ENCODE peak calls at places on chromosomes 2 and 18, in six cellular contexts. One of them, this sample, is unnamed.
A peak's percentile ranks its signal among the peaks of the same experiment; 100 is the strongest.

GRCh38 chr2:64992990-64993389 is 3.8 kb downstream of the SLC1A4 start:
- DNase-seq in heart left ventricle: no peak
- DNase-seq in pancreas: peak; percentile 51
- DNase-seq in nephron progenitor cell: no peak
- DNase-seq in GM06990: no peak
- DNase-seq in cardiac fibroblast: no peak
- DNase-seq in this sample: no peak

GRCh38 chr2:127637725-127638252 is 8.2 kb upstream of the GPR17 start:
- DNase-seq in heart left ventricle: peak; percentile 69
- DNase-seq in pancreas: no peak
- DNase-seq in nephron progenitor cell: no peak
- DNase-seq in GM06990: no peak
- DNase-seq in cardiac fibroblast: peak; percentile 91
- DNase-seq in this sample: peak; percentile 65

GRCh38 chr2:180572346-180572745 is 408.1 kb upstream of the UBE2E3 start:
- DNase-seq in heart left ventricle: no peak
- DNase-seq in pancreas: no peak
- DNase-seq in nephron progenitor cell: no peak
- DNase-seq in GM06990: no peak
- DNase-seq in cardiac fibroblast: peak; percentile 45
- DNase-seq in this sample: peak; percentile 15

GRCh38 chr2:216545359-216545758 is 46.7 kb downstream of the RPL37A start:
- DNase-seq in heart left ventricle: no peak
- DNase-seq in pancreas: no peak
- DNase-seq in nephron progenitor cell: no peak
- DNase-seq in GM06990: no peak
- DNase-seq in cardiac fibroblast: no peak
- DNase-seq in this sample: no peak

GRCh38 chr2:42443980-42444379 is 49.8 kb downstream of the KCNG3 start:
- DNase-seq in heart left ventricle: no peak
- DNase-seq in pancreas: no peak
- DNase-seq in nephron progenitor cell: no peak
- DNase-seq in GM06990: no peak
- DNase-seq in cardiac fibroblast: no peak
- DNase-seq in this sample: no peak

GRCh38 chr18:79047556-79048244 is 21.5 kb upstream of the ATP9B start:
- DNase-seq in heart left ventricle: no peak
- DNase-seq in pancreas: no peak
- DNase-seq in nephron progenitor cell: no peak
- DNase-seq in GM06990: no peak
- DNase-seq in cardiac fibroblast: no peak
- DNase-seq in this sample: no peak

GRCh38 chr18:28183418-28184078 is 6.6 kb upstream of the CDH2 start:
- DNase-seq in heart left ventricle: no peak
- DNase-seq in pancreas: no peak
- DNase-seq in nephron progenitor cell: no peak
- DNase-seq in GM06990: no peak
- DNase-seq in cardiac fibroblast: peak; percentile 55
- DNase-seq in this sample: peak; percentile 90

GRCh38 chr2:228600265-228600664 is 418.8 kb upstream of the SPHKAP start:
- DNase-seq in heart left ventricle: no peak
- DNase-seq in pancreas: no peak
- DNase-seq in nephron progenitor cell: no peak
- DNase-seq in GM06990: no peak
- DNase-seq in cardiac fibroblast: peak; percentile 91
- DNase-seq in this sample: peak; percentile 94

GRCh38 chr2:158457092-158457825 is 507 bp downstream of the PKP4 start:
- DNase-seq in heart left ventricle: peak; percentile 69
- DNase-seq in pancreas: peak; percentile 54
- DNase-seq in nephron progenitor cell: peak; percentile 76
- DNase-seq in GM06990: peak; percentile 83
- DNase-seq in cardiac fibroblast: peak; percentile 60
- DNase-seq in this sample: peak; percentile 48
- TF ChIP-seq CTCF in heart left ventricle: no peak
- TF ChIP-seq CTCF in pancreas: no peak
- TF ChIP-seq CTCF in nephron progenitor cell: no peak
- TF ChIP-seq CTCF in GM06990: peak; percentile 1
- TF ChIP-seq CTCF in cardiac fibroblast: peak; percentile 0
- TF ChIP-seq CTCF in this sample: peak; percentile 3

GRCh38 chr2:165176780-165177179 is 27.1 kb downstream of the SCN3A start:
- DNase-seq in heart left ventricle: no peak
- DNase-seq in pancreas: no peak
- DNase-seq in nephron progenitor cell: no peak
- DNase-seq in GM06990: no peak
- DNase-seq in cardiac fibroblast: no peak
- DNase-seq in this sample: no peak

GRCh38 chr2:165185633-165186032 is 18.2 kb downstream of the SCN3A start:
- DNase-seq in heart left ventricle: no peak
- DNase-seq in pancreas: no peak
- DNase-seq in nephron progenitor cell: no peak
- DNase-seq in GM06990: no peak
- DNase-seq in cardiac fibroblast: no peak
- DNase-seq in this sample: no peak

DNA sequence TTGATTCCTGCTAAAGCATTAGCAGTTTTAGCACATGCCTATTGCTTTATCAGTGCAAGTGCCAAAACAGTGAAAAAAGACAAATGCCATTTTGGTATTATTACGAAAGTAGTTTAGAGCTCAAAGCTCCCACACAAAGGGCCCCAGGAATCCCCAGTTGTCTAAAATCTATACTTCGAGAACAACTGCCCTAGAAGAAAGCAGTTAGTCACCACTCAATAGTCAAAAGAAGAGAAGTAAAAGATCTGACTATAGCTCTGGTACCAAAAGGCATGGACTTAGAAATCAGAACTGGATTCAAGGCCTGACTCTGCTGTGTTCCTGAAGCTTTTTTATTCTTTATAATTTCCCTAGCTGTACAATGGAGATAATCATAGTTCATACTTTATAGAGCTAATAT is 21.8 kb downstream of the SCN3A start:
- DNase-seq in heart left ventricle: no peak
- DNase-seq in pancreas: no peak
- DNase-seq in nephron progenitor cell: no peak
- DNase-seq in GM06990: no peak
- DNase-seq in cardiac fibroblast: no peak
- DNase-seq in this sample: no peak
- TF ChIP-seq CTCF in heart left ventricle: no peak
- TF ChIP-seq CTCF in pancreas: no peak
- TF ChIP-seq CTCF in nephron progenitor cell: no peak
- TF ChIP-seq CTCF in GM06990: no peak
- TF ChIP-seq CTCF in cardiac fibroblast: no peak
- TF ChIP-seq CTCF in this sample: no peak

GRCh38 chr2:21165350-21165749 is 41.6 kb downstream of the TDRD15 start:
- DNase-seq in heart left ventricle: no peak
- DNase-seq in pancreas: no peak
- DNase-seq in nephron progenitor cell: no peak
- DNase-seq in GM06990: no peak
- DNase-seq in cardiac fibroblast: peak; percentile 7
- DNase-seq in this sample: no peak
- TF ChIP-seq CTCF in heart left ventricle: no peak
- TF ChIP-seq CTCF in pancreas: no peak
- TF ChIP-seq CTCF in nephron progenitor cell: no peak
- TF ChIP-seq CTCF in GM06990: peak; percentile 17
- TF ChIP-seq CTCF in cardiac fibroblast: peak; percentile 4
- TF ChIP-seq CTCF in this sample: peak; percentile 38

GRCh38 chr2:102070058-102070642 is 72.4 kb upstream of the IL1R1 start:
- DNase-seq in heart left ventricle: peak; percentile 91
- DNase-seq in pancreas: peak; percentile 84
- DNase-seq in nephron progenitor cell: no peak
- DNase-seq in GM06990: no peak
- DNase-seq in cardiac fibroblast: peak; percentile 91
- DNase-seq in this sample: peak; percentile 88
- TF ChIP-seq CTCF in heart left ventricle: peak; percentile 18
- TF ChIP-seq CTCF in pancreas: no peak
- TF ChIP-seq CTCF in nephron progenitor cell: no peak
- TF ChIP-seq CTCF in GM06990: no peak
- TF ChIP-seq CTCF in cardiac fibroblast: peak; percentile 10
- TF ChIP-seq CTCF in this sample: no peak

DNA sequence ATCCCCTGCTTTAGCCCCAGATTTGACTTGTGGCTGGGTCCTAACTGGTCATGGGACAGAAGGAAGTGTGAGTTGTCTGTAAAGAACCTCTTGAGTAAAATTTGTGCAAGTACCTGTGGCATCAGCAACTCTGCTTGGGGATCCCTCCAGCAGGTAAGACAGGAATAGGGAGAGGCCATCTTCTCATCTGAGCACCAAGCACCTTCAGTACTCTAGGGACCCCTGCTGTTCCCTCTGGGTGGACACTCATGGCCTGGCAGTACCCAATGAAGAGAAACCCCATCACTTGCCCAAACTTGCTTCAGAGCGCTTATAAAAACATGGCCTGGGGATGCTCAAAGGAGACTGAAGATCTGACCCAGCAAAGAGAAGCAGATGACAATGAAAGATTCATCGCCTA is 297.8 kb downstream of the SP3 start:
- DNase-seq in heart left ventricle: no peak
- DNase-seq in pancreas: no peak
- DNase-seq in nephron progenitor cell: no peak
- DNase-seq in GM06990: no peak
- DNase-seq in cardiac fibroblast: peak; percentile 22
- DNase-seq in this sample: no peak
- TF ChIP-seq CTCF in heart left ventricle: no peak
- TF ChIP-seq CTCF in pancreas: no peak
- TF ChIP-seq CTCF in nephron progenitor cell: no peak
- TF ChIP-seq CTCF in GM06990: no peak
- TF ChIP-seq CTCF in cardiac fibroblast: no peak
- TF ChIP-seq CTCF in this sample: peak; percentile 51